ENCODE peak calls at places on chromosomes 4 and X, in eight cellular contexts. One of them, this sample, is unnamed.

GRCh38 chrX:153776611-153777045 is 4.2 kb upstream of the SRPK3 start:
- DNase-seq in T-helper 22 cell: no peak
- DNase-seq in GM12865: peak
- DNase-seq in B cell: peak
- DNase-seq in activated B cell treated with CpG ODN at 0.5 μM for 24 hours: no peak
- DNase-seq in endothelial cell: no peak
- DNase-seq in PC-9: no peak
- DNase-seq in hepatocyte: no peak
- DNase-seq in this sample: peak

GRCh38 chr4:126592088-126592487 is 1040.7 kb upstream of the INTU start:
- DNase-seq in GM12865: no peak
- DNase-seq in PC-9: no peak
- DNase-seq in T-helper 22 cell: no peak
- DNase-seq in activated B cell treated with CpG ODN at 0.5 μM for 24 hours: no peak
- DNase-seq in endothelial cell: no peak
- DNase-seq in hepatocyte: peak
- DNase-seq in B cell: no peak
- DNase-seq in this sample: no peak

GRCh38 chrX:103640401-103641155 is 11.8 kb downstream of the TCEAL1 start:
- DNase-seq in GM12865: no peak
- DNase-seq in T-helper 22 cell: no peak
- DNase-seq in B cell: no peak
- DNase-seq in endothelial cell: no peak
- DNase-seq in hepatocyte: no peak
- DNase-seq in PC-9: no peak
- DNase-seq in activated B cell treated with CpG ODN at 0.5 μM for 24 hours: no peak
- DNase-seq in this sample: no peak

GRCh38 chr4:1351854-1352633 is 5.0 kb downstream of the UVSSA start:
- DNase-seq in PC-9: peak
- DNase-seq in T-helper 22 cell: peak
- DNase-seq in GM12865: peak
- DNase-seq in activated B cell treated with CpG ODN at 0.5 μM for 24 hours: peak
- DNase-seq in endothelial cell: peak
- DNase-seq in B cell: peak
- DNase-seq in hepatocyte: peak
- DNase-seq in this sample: peak

GRCh38 chr4:946517-947471 is 14.5 kb downstream of the TMEM175 start:
- DNase-seq in PC-9: no peak
- DNase-seq in hepatocyte: no peak
- DNase-seq in B cell: peak
- DNase-seq in T-helper 22 cell: no peak
- DNase-seq in activated B cell treated with CpG ODN at 0.5 μM for 24 hours: no peak
- DNase-seq in endothelial cell: no peak
- DNase-seq in GM12865: no peak
- DNase-seq in this sample: no peak

GRCh38 chrX:132953358-132953757 is 5.1 kb downstream of the HS6ST2 start:
- DNase-seq in GM12865: no peak
- DNase-seq in B cell: no peak
- DNase-seq in endothelial cell: no peak
- DNase-seq in PC-9: no peak
- DNase-seq in hepatocyte: no peak
- DNase-seq in activated B cell treated with CpG ODN at 0.5 μM for 24 hours: no peak
- DNase-seq in T-helper 22 cell: no peak
- DNase-seq in this sample: no peak

GRCh38 chrX:103415528-103415927 is 39.2 kb downstream of the BEX3 start:
- DNase-seq in B cell: no peak
- DNase-seq in endothelial cell: no peak
- DNase-seq in activated B cell treated with CpG ODN at 0.5 μM for 24 hours: no peak
- DNase-seq in T-helper 22 cell: no peak
- DNase-seq in hepatocyte: no peak
- DNase-seq in PC-9: no peak
- DNase-seq in GM12865: no peak
- DNase-seq in this sample: no peak

GRCh38 chrX:100649550-100650356 is 5.8 kb downstream of the SRPX2 start:
- DNase-seq in activated B cell treated with CpG ODN at 0.5 μM for 24 hours: no peak
- DNase-seq in GM12865: no peak
- DNase-seq in B cell: no peak
- DNase-seq in hepatocyte: peak
- DNase-seq in PC-9: peak
- DNase-seq in T-helper 22 cell: no peak
- DNase-seq in endothelial cell: peak
- DNase-seq in this sample: no peak

GRCh38 chr4:866761-867390 is 40.9 kb upstream of the CPLX1 start:
- DNase-seq in PC-9: peak
- DNase-seq in T-helper 22 cell: no peak
- DNase-seq in hepatocyte: no peak
- DNase-seq in GM12865: no peak
- DNase-seq in B cell: no peak
- DNase-seq in activated B cell treated with CpG ODN at 0.5 μM for 24 hours: no peak
- DNase-seq in endothelial cell: no peak
- DNase-seq in this sample: no peak